ENCODE peak calls at places on chromosome 11, in nine cellular contexts. N is M059J; R is HS-5; O is nephron progenitor cell; K is activated naive CD8-positive, alpha-beta T cell treated with anti-CD3 and anti-CD28 coated beads for 36 hours; H is GM12891; P is EH; V is bronchial epithelial cell; M is CD8-positive, alpha-beta memory T cell. E is an unnamed sample.
A peak's percentile ranks its signal among the peaks of the same experiment; 100 is the strongest.

GRCh38 chr11:69374110-69374981 is 80.4 kb downstream of the MYEOV start:
- DNase-seq in N (no peak), R (no peak), O (no peak), K (no peak), H (no peak), P (no peak), V (no peak), M (no peak), E (no peak)

GRCh38 chr11:129739339-129739738 is 76.3 kb upstream of the TMEM45B start:
- DNase-seq in N (no peak), R (no peak), O (no peak), K (no peak), H (no peak), P (no peak), V (no peak), M (no peak), E (no peak)

GRCh38 chr11:128756469-128756868 is 62.6 kb downstream of the FLI1 start:
- DNase-seq in N (no peak), R (no peak), O (no peak), K (no peak), H (no peak), P (no peak), V (no peak), M (no peak), E (no peak)

GRCh38 chr11:68666854-68667253 is 17.5 kb upstream of the GAL start:
- DNase-seq in N (no peak), R (no peak), O (no peak), K (no peak), H (no peak), P (no peak), V (no peak), M (no peak), E (no peak)

GRCh38 chr11:365831-366230 is 3.5 kb upstream of the B4GALNT4 start:
- DNase-seq in N (no peak), R (no peak), O (no peak), K (no peak), H (no peak), P (no peak), V (no peak), M (no peak), E (no peak)

GRCh38 chr11:120780239-120780638 is 243.7 kb upstream of the TBCEL start:
- DNase-seq in N (no peak), R (no peak), O (no peak), K (no peak), H (no peak), P (no peak), V (peak; percentile 68), M (no peak), E (no peak)

GRCh38 chr11:33000181-33000580 is 15.5 kb upstream of the DEPDC7 start:
- DNase-seq in N (peak; percentile 88), R (peak; percentile 63), O (no peak), K (no peak), H (no peak), P (peak; percentile 92), V (peak; percentile 63), M (no peak), E (no peak)

GRCh38 chr11:80280737-80281136 is 839.9 kb upstream of the TENM4 start:
- DNase-seq in N (no peak), R (no peak), O (no peak), K (no peak), H (no peak), P (no peak), V (no peak), M (no peak), E (no peak)

GRCh38 chr11:61367406-61367805 is 5.2 kb downstream of the TMEM138 start:
- DNase-seq in N (no peak), R (no peak), O (no peak), K (no peak), H (no peak), P (no peak), V (no peak), M (no peak), E (no peak)

GRCh38 chr11:94668240-94668793 is 99.8 kb upstream of the AMOTL1 start:
- DNase-seq in N (no peak), R (no peak), O (no peak), K (no peak), H (no peak), P (no peak), V (no peak), M (no peak), E (no peak)

GRCh38 chr11:65310215-65310614 is 4.5 kb upstream of the CDC42EP2 start:
- DNase-seq in N (no peak), R (no peak), O (no peak), K (no peak), H (no peak), P (peak; percentile 42), V (no peak), M (no peak), E (no peak)

GRCh38 chr11:19978668-19979518 is 181.4 kb downstream of the DBX1 start:
- DNase-seq in N (peak; percentile 89), R (peak; percentile 58), O (no peak), K (peak; percentile 14), H (no peak), P (peak; percentile 86), V (peak; percentile 97), M (no peak), E (no peak)

GRCh38 chr11:59551651-59552521 is 40.5 kb downstream of the OR4D9 start:
- DNase-seq in N (peak; percentile 77), R (peak; percentile 70), O (peak; percentile 47), K (no peak), H (no peak), P (peak; percentile 79), V (peak; percentile 62), M (no peak), E (peak; percentile 23)

GRCh38 chr11:64688534-64688982 is 34.4 kb downstream of the NRXN2 start:
- DNase-seq in N (peak; percentile 76), R (peak; percentile 59), O (peak; percentile 99), K (peak; percentile 90), H (peak; percentile 86), P (peak; percentile 82), V (peak; percentile 62), M (peak; percentile 87), E (peak; percentile 89)

GRCh38 chr11:128715691-128716153 is 21.9 kb downstream of the FLI1 start:
- DNase-seq in N (peak; percentile 92), R (no peak), O (no peak), K (no peak), H (no peak), P (peak; percentile 83), V (no peak), M (no peak), E (peak; percentile 14)

GRCh38 chr11:36381005-36381350 is 84.9 kb downstream of the PRR5L start:
- DNase-seq in N (no peak), R (no peak), O (no peak), K (no peak), H (no peak), P (no peak), V (no peak), M (no peak), E (no peak)

GRCh38 chr11:110522456-110522855 is 92.7 kb downstream of the FDX1 start:
- DNase-seq in N (no peak), R (no peak), O (no peak), K (no peak), H (no peak), P (no peak), V (peak; percentile 73), M (no peak), E (no peak)

GRCh38 chr11:113014262-113014661 is 53.0 kb downstream of the NCAM1 start:
- DNase-seq in N (no peak), R (no peak), O (peak; percentile 27), K (no peak), H (no peak), P (peak; percentile 19), V (no peak), M (no peak), E (peak; percentile 70)

E was measured in COR-L47.